ENCODE peak calls at places on chromosomes 1 and 21, in six cellular contexts. One of them, this sample, is unnamed.
A peak's percentile ranks its signal among the peaks of the same experiment; 100 is the strongest.

GRCh38 chr1:182185822-182186756 is 124.6 kb upstream of the ZNF648 start:
- DNase-seq in HepG2: peak; percentile 50
- DNase-seq in endothelial cell of umbilical vein: no peak
- DNase-seq in A549: peak; percentile 54
- DNase-seq in K562: no peak
- DNase-seq in GM12878: no peak
- DNase-seq in this sample: no peak

GRCh38 chr21:40385883-40386282 is 461.1 kb downstream of the DSCAM start:
- DNase-seq in GM12878: no peak
- DNase-seq in A549: no peak
- DNase-seq in endothelial cell of umbilical vein: no peak
- DNase-seq in HepG2: no peak
- DNase-seq in K562: no peak
- DNase-seq in this sample: no peak

GRCh38 chr1:232880354-232880753 is 70.1 kb upstream of the NTPCR start:
- DNase-seq in GM12878: no peak
- DNase-seq in A549: peak; percentile 63
- DNase-seq in endothelial cell of umbilical vein: peak; percentile 26
- DNase-seq in K562: peak; percentile 44
- DNase-seq in HepG2: peak; percentile 5
- DNase-seq in this sample: peak; percentile 43

GRCh38 chr1:19169642-19170041 is 40.4 kb downstream of the UBR4 start:
- DNase-seq in endothelial cell of umbilical vein: no peak
- DNase-seq in A549: no peak
- DNase-seq in GM12878: peak; percentile 55
- DNase-seq in K562: no peak
- DNase-seq in HepG2: no peak
- DNase-seq in this sample: no peak

GRCh38 chr1:244448279-244449036 is 3.3 kb downstream of the ADSS2 start:
- DNase-seq in K562: no peak
- DNase-seq in GM12878: no peak
- DNase-seq in endothelial cell of umbilical vein: peak; percentile 64
- DNase-seq in A549: no peak
- DNase-seq in HepG2: no peak
- DNase-seq in this sample: no peak

GRCh38 chr1:76690784-76691183 is 176.5 kb upstream of the ST6GALNAC5 start:
- DNase-seq in endothelial cell of umbilical vein: no peak
- DNase-seq in K562: no peak
- DNase-seq in A549: no peak
- DNase-seq in HepG2: no peak
- DNase-seq in GM12878: no peak
- DNase-seq in this sample: no peak

GRCh38 chr1:208178091-208178529 is 66.1 kb downstream of the PLXNA2 start:
- DNase-seq in endothelial cell of umbilical vein: no peak
- DNase-seq in GM12878: no peak
- DNase-seq in A549: no peak
- DNase-seq in HepG2: peak; percentile 68
- DNase-seq in K562: no peak
- DNase-seq in this sample: no peak

GRCh38 chr1:25799758-25800537 is at the start of gene SELENON:
- DNase-seq in A549: no peak
- DNase-seq in endothelial cell of umbilical vein: peak; percentile 51
- DNase-seq in GM12878: no peak
- DNase-seq in K562: peak; percentile 95
- DNase-seq in HepG2: peak; percentile 20
- DNase-seq in this sample: peak; percentile 73

GRCh38 chr1:162026906-162027305 is 3.2 kb upstream of the OLFML2B start:
- DNase-seq in A549: no peak
- DNase-seq in endothelial cell of umbilical vein: no peak
- DNase-seq in K562: no peak
- DNase-seq in GM12878: no peak
- DNase-seq in HepG2: no peak
- DNase-seq in this sample: peak; percentile 19

GRCh38 chr1:921011-921837 is 2.5 kb upstream of the SAMD11 start:
- DNase-seq in K562: peak; percentile 91
- DNase-seq in A549: peak; percentile 71
- DNase-seq in HepG2: peak; percentile 60
- DNase-seq in endothelial cell of umbilical vein: peak; percentile 56
- DNase-seq in GM12878: no peak
- DNase-seq in this sample: peak; percentile 84

GRCh38 chr1:200130552-200130951 is 103.0 kb downstream of the NR5A2 start:
- DNase-seq in endothelial cell of umbilical vein: no peak
- DNase-seq in K562: no peak
- DNase-seq in GM12878: no peak
- DNase-seq in A549: peak; percentile 40
- DNase-seq in HepG2: no peak
- DNase-seq in this sample: peak; percentile 30

GRCh38 chr1:201019321-201019977 is 4.1 kb downstream of the KIF21B start:
- DNase-seq in A549: peak; percentile 84
- DNase-seq in HepG2: peak; percentile 17
- DNase-seq in endothelial cell of umbilical vein: no peak
- DNase-seq in K562: peak; percentile 72
- DNase-seq in GM12878: peak; percentile 84
- DNase-seq in this sample: peak; percentile 96

GRCh38 chr1:165409957-165410356 is 35.0 kb downstream of the RXRG start:
- DNase-seq in K562: no peak
- DNase-seq in A549: no peak
- DNase-seq in GM12878: no peak
- DNase-seq in endothelial cell of umbilical vein: no peak
- DNase-seq in HepG2: no peak
- DNase-seq in this sample: no peak

GRCh38 chr1:165403835-165404482 is 41.0 kb downstream of the RXRG start:
- DNase-seq in HepG2: peak; percentile 58
- DNase-seq in GM12878: no peak
- DNase-seq in K562: peak; percentile 39
- DNase-seq in A549: peak; percentile 21
- DNase-seq in endothelial cell of umbilical vein: peak; percentile 15
- DNase-seq in this sample: peak; percentile 24

GRCh38 chr1:227440167-227440566 is 121.9 kb upstream of the CDC42BPA start:
- DNase-seq in GM12878: no peak
- DNase-seq in A549: no peak
- DNase-seq in HepG2: no peak
- DNase-seq in endothelial cell of umbilical vein: peak; percentile 62
- DNase-seq in K562: peak; percentile 46
- DNase-seq in this sample: no peak

GRCh38 chr1:227434808-227435207 is 116.5 kb upstream of the CDC42BPA start:
- DNase-seq in endothelial cell of umbilical vein: no peak
- DNase-seq in A549: no peak
- DNase-seq in GM12878: no peak
- DNase-seq in HepG2: no peak
- DNase-seq in K562: no peak
- DNase-seq in this sample: no peak

GRCh38 chr1:227432981-227433380 is 114.7 kb upstream of the CDC42BPA start:
- DNase-seq in A549: no peak
- DNase-seq in K562: no peak
- DNase-seq in GM12878: no peak
- DNase-seq in HepG2: no peak
- DNase-seq in endothelial cell of umbilical vein: no peak
- DNase-seq in this sample: no peak

GRCh38 chr1:227433663-227434062 is 115.4 kb upstream of the CDC42BPA start:
- DNase-seq in A549: no peak
- DNase-seq in endothelial cell of umbilical vein: no peak
- DNase-seq in GM12878: no peak
- DNase-seq in HepG2: no peak
- DNase-seq in K562: no peak
- DNase-seq in this sample: no peak

DNA sequence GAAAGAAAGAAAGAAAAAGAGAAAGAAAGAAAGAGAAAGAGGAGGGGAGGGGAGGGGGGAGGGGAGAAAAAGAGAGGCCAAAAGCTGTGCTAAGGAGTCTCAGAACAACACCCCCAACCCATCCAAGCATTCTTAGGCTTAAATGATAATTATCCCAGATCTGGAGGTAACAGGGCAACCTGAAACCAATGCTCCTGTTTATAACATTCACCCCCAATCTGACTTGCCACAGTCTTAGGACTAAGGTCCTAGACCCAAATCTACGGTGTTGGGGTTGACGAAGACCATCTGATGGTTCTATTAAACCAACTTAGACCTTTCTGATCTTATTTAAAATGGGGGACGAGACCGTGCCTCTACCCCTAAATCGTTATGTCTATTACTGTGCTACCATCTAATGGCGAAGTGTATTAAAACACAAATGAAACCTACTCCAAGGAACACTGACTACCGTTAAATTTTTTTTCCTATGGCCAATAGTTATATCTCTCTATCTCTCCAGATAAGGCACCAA is 119.3 kb upstream of the CDC42BPA start:
- DNase-seq in GM12878: no peak
- DNase-seq in K562: peak; percentile 49
- DNase-seq in endothelial cell of umbilical vein: peak; percentile 84
- DNase-seq in A549: peak; percentile 70
- DNase-seq in HepG2: peak; percentile 25
- DNase-seq in this sample: peak; percentile 65
- H3K4me3 ChIP-seq in GM12878: no peak overlapping the region
- H3K4me3 ChIP-seq in K562: peak overlapping the region; percentile 9
- H3K4me3 ChIP-seq in endothelial cell of umbilical vein: peak overlapping the region; percentile 52
- H3K4me3 ChIP-seq in A549: peak overlapping the region; percentile 35
- H3K4me3 ChIP-seq in HepG2: peak overlapping the region; percentile 37
- H3K4me3 ChIP-seq in this sample: peak overlapping the region; percentile 25

DNA sequence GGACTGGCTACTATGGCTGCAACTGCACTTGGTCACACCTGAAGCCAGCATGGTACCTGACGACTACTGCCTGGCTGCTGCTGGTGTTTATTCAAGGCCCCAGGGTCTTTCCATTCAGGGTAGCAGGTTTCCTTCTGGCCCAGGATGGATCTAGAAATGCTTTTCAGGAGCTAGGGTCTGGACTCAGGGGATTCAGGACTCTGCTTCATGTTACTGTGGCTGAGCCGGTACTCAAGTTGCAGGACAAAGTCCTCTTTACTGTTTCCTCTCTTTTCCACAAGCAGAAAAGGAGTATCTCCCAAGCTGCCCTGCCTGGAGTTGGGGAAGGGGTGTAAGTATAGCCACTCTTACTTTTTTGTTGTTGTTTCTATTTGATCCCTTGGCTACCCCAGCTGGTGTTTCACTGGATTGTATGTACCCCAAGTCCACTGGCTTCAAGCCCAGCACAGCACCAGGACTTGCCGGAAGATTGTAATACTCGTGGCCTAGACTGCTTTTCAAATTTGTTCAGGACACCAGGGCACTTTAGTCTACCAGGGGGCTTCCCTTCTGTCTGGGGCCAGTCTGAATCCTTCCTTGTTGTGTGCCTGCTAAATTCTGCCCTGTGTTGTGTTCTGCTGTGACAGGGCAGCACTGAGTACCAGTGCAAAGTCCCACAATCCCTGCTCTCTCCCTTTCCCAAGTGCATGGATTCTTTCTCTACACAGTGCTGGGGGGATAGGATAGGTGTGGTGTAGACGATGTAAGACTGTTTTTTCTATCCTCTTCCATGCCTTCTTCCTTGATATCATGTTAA is 248.5 kb downstream of the GPR52 start:
- DNase-seq in K562: no peak
- DNase-seq in HepG2: peak; percentile 33
- DNase-seq in endothelial cell of umbilical vein: no peak
- DNase-seq in GM12878: no peak
- DNase-seq in A549: no peak
- DNase-seq in this sample: no peak
- TF ChIP-seq MYC in K562: no peak
- TF ChIP-seq MYC in HepG2: no peak
- TF ChIP-seq MYC in endothelial cell of umbilical vein: no peak
- TF ChIP-seq MYC in GM12878: no peak
- TF ChIP-seq MYC in A549: no peak
- TF ChIP-seq MYC in this sample: no peak

GRCh38 chr1:52678961-52679897 is 18.9 kb downstream of the COA7 start:
- DNase-seq in K562: no peak
- DNase-seq in HepG2: no peak
- DNase-seq in GM12878: no peak
- DNase-seq in endothelial cell of umbilical vein: no peak
- DNase-seq in A549: no peak
- DNase-seq in this sample: no peak
- H3K4me3 ChIP-seq in K562: no peak overlapping the region
- H3K4me3 ChIP-seq in HepG2: no peak overlapping the region
- H3K4me3 ChIP-seq in GM12878: no peak overlapping the region
- H3K4me3 ChIP-seq in endothelial cell of umbilical vein: no peak overlapping the region
- H3K4me3 ChIP-seq in A549: no peak overlapping the region
- H3K4me3 ChIP-seq in this sample: no peak overlapping the region

GRCh38 chr1:62312698-62313097 is 6.5 kb downstream of the KANK4 start:
- DNase-seq in K562: no peak
- DNase-seq in A549: no peak
- DNase-seq in GM12878: no peak
- DNase-seq in HepG2: no peak
- DNase-seq in endothelial cell of umbilical vein: no peak
- DNase-seq in this sample: no peak
- TF ChIP-seq MYC in K562: no peak
- TF ChIP-seq MYC in A549: no peak
- TF ChIP-seq MYC in GM12878: no peak
- TF ChIP-seq MYC in HepG2: no peak
- TF ChIP-seq MYC in endothelial cell of umbilical vein: no peak
- TF ChIP-seq MYC in this sample: no peak

DNA sequence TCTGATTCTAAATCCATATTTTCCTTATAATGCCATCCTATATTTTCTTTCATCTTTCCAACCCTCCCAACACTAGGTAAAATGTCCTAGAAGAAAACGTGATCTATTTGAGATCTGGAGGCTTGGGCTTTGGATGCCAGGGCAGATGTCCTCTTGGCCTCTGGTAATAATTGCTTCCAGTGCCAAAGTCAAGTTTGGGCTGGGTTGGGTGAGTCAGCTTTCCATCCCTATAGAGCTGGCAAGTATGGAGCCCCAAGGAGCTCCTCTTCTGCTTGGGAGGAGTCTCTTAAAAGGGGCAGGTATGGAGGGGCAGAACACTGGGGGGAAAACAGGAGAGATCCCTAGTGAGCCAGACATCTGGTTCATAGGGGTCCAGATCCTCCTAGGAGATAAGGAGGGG is 3.7 kb downstream of the C1orf116 start:
- DNase-seq in endothelial cell of umbilical vein: no peak
- DNase-seq in A549: no peak
- DNase-seq in K562: no peak
- DNase-seq in GM12878: no peak
- DNase-seq in HepG2: no peak
- DNase-seq in this sample: no peak
- H3K4me3 ChIP-seq in endothelial cell of umbilical vein: no peak overlapping the region
- H3K4me3 ChIP-seq in A549: no peak overlapping the region
- H3K4me3 ChIP-seq in K562: no peak overlapping the region
- H3K4me3 ChIP-seq in GM12878: no peak overlapping the region
- H3K4me3 ChIP-seq in HepG2: no peak overlapping the region
- H3K4me3 ChIP-seq in this sample: no peak overlapping the region

GRCh38 chr1:41045740-41046139 is 24.2 kb upstream of the SLFNL1 start:
- DNase-seq in K562: no peak
- DNase-seq in GM12878: no peak
- DNase-seq in endothelial cell of umbilical vein: peak; percentile 94
- DNase-seq in A549: no peak
- DNase-seq in HepG2: no peak
- DNase-seq in this sample: no peak

GRCh38 chr1:41046347-41046775 is 24.8 kb upstream of the SLFNL1 start:
- DNase-seq in endothelial cell of umbilical vein: no peak
- DNase-seq in HepG2: no peak
- DNase-seq in GM12878: no peak
- DNase-seq in K562: no peak
- DNase-seq in A549: no peak
- DNase-seq in this sample: no peak

GRCh38 chr1:41048540-41048939 is 27.0 kb upstream of the SLFNL1 start:
- DNase-seq in endothelial cell of umbilical vein: no peak
- DNase-seq in K562: peak; percentile 20
- DNase-seq in GM12878: no peak
- DNase-seq in HepG2: no peak
- DNase-seq in A549: no peak
- DNase-seq in this sample: no peak

GRCh38 chr1:41041866-41042265 is 20.3 kb upstream of the SLFNL1 start:
- DNase-seq in A549: no peak
- DNase-seq in endothelial cell of umbilical vein: no peak
- DNase-seq in HepG2: no peak
- DNase-seq in K562: no peak
- DNase-seq in GM12878: no peak
- DNase-seq in this sample: peak; percentile 55

GRCh38 chr1:41044197-41044596 is 22.7 kb upstream of the SLFNL1 start:
- DNase-seq in A549: no peak
- DNase-seq in K562: no peak
- DNase-seq in endothelial cell of umbilical vein: peak; percentile 59
- DNase-seq in HepG2: no peak
- DNase-seq in GM12878: no peak
- DNase-seq in this sample: no peak
- TF ChIP-seq MYC in A549: no peak
- TF ChIP-seq MYC in K562: no peak
- TF ChIP-seq MYC in endothelial cell of umbilical vein: no peak
- TF ChIP-seq MYC in HepG2: no peak
- TF ChIP-seq MYC in GM12878: no peak
- TF ChIP-seq MYC in this sample: no peak

This sample was measured in NB4.